ENCODE peak calls at places on chromosomes 11 and 22, in seven cellular contexts. G is testis, M is lower leg skin, J is K562, X is Peyer's patch, W is IMR-90, Q is gastrocnemius medialis. F is an unnamed sample.

GRCh38 chr11:34356918-34357645 is 728 bp downstream of the ABTB2 start:
- DNase-seq in G (peak), M (peak), J (peak), X (peak), W (peak), Q (peak), F (peak)

GRCh38 chr11:6705905-6706535 is 22.9 kb upstream of the MRPL17 start:
- DNase-seq in G (peak), M (peak), J (peak), X (peak), W (peak), Q (no peak), F (peak)

GRCh38 chr11:64559351-64560138 is 31.5 kb upstream of the SLC22A12 start:
- DNase-seq in G (no peak), M (no peak), J (no peak), X (no peak), W (no peak), Q (no peak), F (no peak)

GRCh38 chr11:72704028-72704782 is 30.0 kb upstream of the PDE2A start:
- DNase-seq in G (no peak), M (no peak), J (no peak), X (no peak), W (no peak), Q (no peak), F (peak)

GRCh38 chr11:73520358-73521061 is 77.4 kb downstream of the FAM168A start:
- DNase-seq in G (no peak), M (no peak), J (no peak), X (no peak), W (peak), Q (no peak), F (no peak)

GRCh38 chr11:107014871-107015270 is 3.4 kb downstream of the GUCY1A2 start:
- DNase-seq in G (no peak), M (no peak), J (no peak), X (no peak), W (no peak), Q (no peak), F (no peak)

GRCh38 chr11:30239025-30239424 is 8.2 kb downstream of the FSHB start:
- DNase-seq in G (no peak), M (no peak), J (no peak), X (no peak), W (no peak), Q (no peak), F (no peak)

GRCh38 chr11:118845369-118845768 is 38.3 kb upstream of the CXCR5 start:
- DNase-seq in G (no peak), M (no peak), J (peak), X (no peak), W (peak), Q (no peak), F (no peak)

GRCh38 chr11:1983601-1983961 is 14.1 kb downstream of the H19 start:
- DNase-seq in G (no peak), M (no peak), J (no peak), X (no peak), W (no peak), Q (no peak), F (peak)

GRCh38 chr22:49768511-49768910 is 59.2 kb downstream of the BRD1 start:
- DNase-seq in G (no peak), M (no peak), J (no peak), X (peak), W (no peak), Q (no peak), F (peak)

GRCh38 chr11:64094463-64095223 is 58.9 kb downstream of the FLRT1 start:
- DNase-seq in G (no peak), M (no peak), J (peak), X (no peak), W (peak), Q (peak), F (no peak)

GRCh38 chr22:46031561-46031960 is 54.6 kb upstream of the WNT7B start:
- DNase-seq in G (no peak), M (no peak), J (no peak), X (no peak), W (no peak), Q (no peak), F (no peak)

GRCh38 chr22:18056161-18056666 is 21.6 kb upstream of the PEX26 start:
- DNase-seq in G (no peak), M (no peak), J (peak), X (peak), W (peak), Q (no peak), F (no peak)

GRCh38 chr22:33757443-33758124 is 162.7 kb downstream of the LARGE1 start:
- DNase-seq in G (no peak), M (no peak), J (no peak), X (no peak), W (no peak), Q (no peak), F (peak)

GRCh38 chr11:10326080-10326964 is 21.4 kb downstream of the ADM start:
- DNase-seq in G (no peak), M (no peak), J (no peak), X (peak), W (no peak), Q (no peak), F (peak)

GRCh38 chr11:2675540-2675939 is 24.3 kb downstream of the KCNQ1OT1 start:
- DNase-seq in G (peak), M (no peak), J (no peak), X (peak), W (no peak), Q (no peak), F (no peak)

GRCh38 chr11:28529046-28529445 is 420.9 kb downstream of the METTL15 start:
- DNase-seq in G (no peak), M (no peak), J (no peak), X (no peak), W (peak), Q (no peak), F (no peak)

GRCh38 chr22:38484244-38484643 is 16.3 kb downstream of the KDELR3 start:
- DNase-seq in G (no peak), M (no peak), J (no peak), X (no peak), W (no peak), Q (no peak), F (no peak)

DNA sequence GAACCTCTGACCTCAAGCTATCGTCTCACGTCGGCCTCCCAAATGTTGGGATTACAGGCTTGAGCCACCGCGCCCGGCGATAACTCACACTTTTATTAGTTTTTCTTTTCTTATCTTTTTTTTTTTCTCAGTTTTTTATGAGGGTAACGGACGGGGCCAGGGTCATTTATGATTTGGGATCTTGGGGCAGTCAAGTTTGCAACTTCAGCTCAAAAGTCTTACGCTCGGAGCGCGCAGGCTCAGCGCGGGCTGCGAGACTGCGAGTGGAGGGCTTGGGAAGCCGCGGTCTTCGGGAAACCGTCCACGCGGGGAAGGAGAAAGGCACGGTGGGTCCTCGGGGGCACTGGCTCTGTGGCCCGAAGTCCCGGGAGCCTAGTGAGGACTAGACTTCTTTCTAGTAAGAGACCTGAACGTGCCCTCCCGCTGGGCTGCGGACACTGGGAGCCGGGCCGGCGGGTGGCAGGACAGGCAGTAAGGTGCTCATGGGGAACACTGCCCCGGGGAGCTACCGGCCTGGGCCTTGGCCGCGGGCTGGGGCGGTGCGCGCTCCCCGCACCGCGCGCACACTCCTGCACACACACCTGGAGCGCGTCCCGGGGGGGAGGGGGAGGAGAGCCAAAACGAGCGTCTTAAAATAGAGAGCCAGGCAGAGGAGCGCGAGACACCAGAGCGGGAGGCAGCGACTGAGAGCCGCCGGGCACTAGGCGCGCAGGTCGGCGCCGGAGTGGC is 491 bp upstream of the BARX2 start:
- DNase-seq in G (peak), M (no peak), J (no peak), X (peak), W (no peak), Q (no peak), F (no peak)
- TF ChIP-seq POLR2A in G (no peak), M (no peak), J (no peak), X (peak), W (no peak), Q (no peak), F (no peak)

GRCh38 chr11:66467756-66468155 is 1.1 kb downstream of the PELI3 start:
- DNase-seq in G (peak), M (no peak), J (no peak), X (peak), W (no peak), Q (no peak), F (peak)

GRCh38 chr11:66468691-66469090 is 2.0 kb downstream of the PELI3 start:
- DNase-seq in G (no peak), M (no peak), J (no peak), X (no peak), W (no peak), Q (no peak), F (no peak)

GRCh38 chr11:66465371-66466224 is 1.1 kb upstream of the PELI3 start:
- DNase-seq in G (no peak), M (no peak), J (no peak), X (no peak), W (no peak), Q (no peak), F (no peak)

GRCh38 chr11:66466225-66467033 is at the start of gene PELI3:
- DNase-seq in G (peak), M (peak), J (peak), X (peak), W (peak), Q (peak), F (peak)

GRCh38 chr11:66467034-66467659 is 442 bp downstream of the PELI3 start:
- DNase-seq in G (peak), M (no peak), J (peak), X (peak), W (peak), Q (no peak), F (no peak)
- TF ChIP-seq CTCF in G (no peak), M (no peak), J (peak), X (peak), W (peak), Q (peak), F (peak)

GRCh38 chr11:75555079-75555811 is 6.8 kb upstream of the SERPINH1 start:
- DNase-seq in G (no peak), M (no peak), J (no peak), X (no peak), W (no peak), Q (no peak), F (peak)

GRCh38 chr11:75557649-75558494 is 4.2 kb upstream of the SERPINH1 start:
- DNase-seq in G (peak), M (peak), J (peak), X (no peak), W (peak), Q (no peak), F (peak)

GRCh38 chr11:75553182-75553581 is 8.9 kb upstream of the SERPINH1 start:
- DNase-seq in G (no peak), M (no peak), J (no peak), X (no peak), W (no peak), Q (no peak), F (no peak)

GRCh38 chr11:75553889-75554257 is 8.2 kb upstream of the SERPINH1 start:
- DNase-seq in G (no peak), M (no peak), J (no peak), X (no peak), W (no peak), Q (no peak), F (no peak)

DNA sequence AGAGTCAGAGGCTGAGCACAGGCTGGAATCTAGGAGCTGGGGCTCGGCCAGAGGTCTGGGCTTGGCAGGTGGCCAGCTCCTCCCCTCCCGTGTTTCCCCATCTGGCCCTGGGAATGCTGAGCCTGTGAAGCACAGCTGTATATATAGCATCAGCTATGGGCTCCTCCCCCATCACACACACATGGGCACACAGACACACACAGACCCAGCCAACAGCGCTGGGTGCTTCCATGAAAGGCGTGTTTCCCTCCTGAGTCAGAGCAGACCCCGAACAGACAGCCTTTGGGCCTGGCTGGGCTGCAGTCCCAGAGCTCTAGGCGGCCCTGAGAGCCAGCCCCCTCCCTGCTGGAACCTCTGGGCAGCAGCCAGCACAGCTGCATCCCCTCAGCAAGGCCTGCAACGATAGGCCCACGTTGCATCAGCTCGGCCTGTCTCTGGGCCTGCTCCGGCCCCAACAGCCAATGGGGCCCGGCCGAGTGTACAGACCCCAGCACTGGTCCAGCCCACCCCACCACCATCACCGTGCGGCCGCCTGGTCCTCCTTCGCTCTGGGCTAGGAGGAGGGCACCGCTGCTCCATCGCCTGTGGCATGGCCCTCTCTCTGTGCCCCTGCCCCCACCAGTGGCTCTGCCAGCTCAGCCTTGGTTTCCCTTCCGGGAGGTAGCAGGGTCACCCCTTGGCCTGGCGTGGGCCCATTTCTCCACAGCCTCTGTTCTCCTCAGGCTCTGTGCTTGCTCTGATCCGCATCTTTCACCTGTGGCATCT is 7.6 kb upstream of the SERPINH1 start:
- DNase-seq in G (peak), M (peak), J (peak), X (peak), W (peak), Q (peak), F (peak)
- TF ChIP-seq POLR2A in G (no peak), M (no peak), J (peak), X (no peak), W (peak), Q (peak), F (peak)

GRCh38 chr11:123303924-123304323 is 108.9 kb upstream of the CLMP start:
- DNase-seq in G (no peak), M (no peak), J (no peak), X (no peak), W (no peak), Q (no peak), F (no peak)

GRCh38 chr11:123301696-123302400 is 106.8 kb upstream of the CLMP start:
- DNase-seq in G (peak), M (peak), J (peak), X (peak), W (peak), Q (peak), F (peak)

GRCh38 chr11:123304828-123305530 is 109.9 kb upstream of the CLMP start:
- DNase-seq in G (no peak), M (no peak), J (no peak), X (no peak), W (no peak), Q (no peak), F (no peak)

GRCh38 chr11:123300874-123301695 is 106.0 kb upstream of the CLMP start:
- DNase-seq in G (no peak), M (no peak), J (peak), X (no peak), W (peak), Q (no peak), F (no peak)

GRCh38 chr11:123302751-123303195 is 107.7 kb upstream of the CLMP start:
- DNase-seq in G (no peak), M (no peak), J (no peak), X (no peak), W (peak), Q (no peak), F (no peak)
- TF ChIP-seq CTCF in G (no peak), M (no peak), J (no peak), X (no peak), W (peak), Q (no peak), F (no peak)

DNA sequence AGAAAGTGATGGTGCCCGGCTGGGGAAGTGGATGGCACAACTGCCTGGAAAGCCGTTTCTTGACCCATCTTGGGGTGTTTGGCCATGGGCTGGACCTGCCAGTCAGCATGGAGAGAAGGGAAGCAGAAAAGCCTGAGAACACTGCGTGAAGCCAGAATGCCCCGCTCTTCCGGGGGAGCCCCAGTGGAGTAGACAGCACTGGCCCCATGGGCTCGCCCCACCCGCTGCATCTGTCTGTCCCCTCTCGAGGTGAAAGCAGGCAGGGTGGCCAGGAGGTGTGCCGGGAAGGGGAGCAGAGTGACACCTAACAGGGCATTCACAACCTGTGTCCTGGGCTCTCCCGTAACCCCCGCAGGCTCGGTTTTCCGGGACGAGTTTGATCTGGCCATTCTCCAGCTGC is 57.1 kb upstream of the TBCEL start:
- DNase-seq in G (no peak), M (no peak), J (no peak), X (no peak), W (no peak), Q (no peak), F (no peak)
- TF ChIP-seq POLR2A in G (no peak), M (no peak), J (no peak), X (no peak), W (no peak), Q (no peak), F (no peak)

DNA sequence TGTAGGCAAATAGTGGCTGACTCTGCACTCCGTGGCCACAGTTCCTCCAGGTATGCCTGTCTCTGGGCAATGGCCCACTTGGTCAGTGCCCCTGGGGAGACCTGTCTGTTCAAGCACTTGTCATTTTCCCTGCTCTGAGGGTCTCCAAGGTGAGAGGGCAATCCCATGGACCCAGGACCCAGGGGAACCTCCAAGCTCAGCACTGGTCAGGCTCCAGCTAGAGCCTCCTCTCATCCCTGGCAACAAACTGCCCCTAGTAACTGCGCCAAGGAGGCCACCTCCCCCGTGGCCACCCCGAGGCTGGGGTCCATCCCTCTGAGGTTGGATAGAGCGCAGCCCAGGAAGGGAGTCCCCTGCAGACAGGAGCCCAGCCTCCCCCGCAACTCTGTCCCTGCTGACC is 713 bp upstream of the ANKK1 start:
- DNase-seq in G (no peak), M (no peak), J (no peak), X (no peak), W (no peak), Q (no peak), F (no peak)
- TF ChIP-seq CTCF in G (no peak), M (no peak), J (no peak), X (no peak), W (no peak), Q (no peak), F (no peak)

GRCh38 chr11:108199446-108200321 is 22.8 kb downstream of the NPAT start:
- DNase-seq in G (no peak), M (no peak), J (peak), X (peak), W (peak), Q (no peak), F (no peak)
- TF ChIP-seq POLR2A in G (no peak), M (no peak), J (no peak), X (no peak), W (no peak), Q (no peak), F (no peak)

F was measured in ovary.